ENCODE peak calls at places on chromosome 1, in five cellular contexts. S, R, C, E and O are unnamed samples.

GRCh38 chr1:226403522-226404034 is 4.3 kb downstream of the PARP1 start:
- DNase-seq in C (peak), R (peak), E (peak), S (no peak), O (no peak)

GRCh38 chr1:215277537-215277936 is 195.0 kb downstream of the KCNK2 start:
- DNase-seq in E (no peak), S (no peak), C (peak), R (no peak), O (no peak)

GRCh38 chr1:192668434-192668983 is 32.6 kb downstream of the RGS13 start:
- DNase-seq in S (no peak), C (no peak), E (no peak), R (no peak), O (no peak)

GRCh38 chr1:246178902-246179301 is 328.2 kb downstream of the SMYD3 start:
- DNase-seq in E (no peak), C (no peak), S (no peak), R (no peak), O (no peak)

GRCh38 chr1:25816112-25816718 is 3.5 kb upstream of the MTFR1L start:
- DNase-seq in S (no peak), C (no peak), R (no peak), E (no peak), O (no peak)

GRCh38 chr1:9909222-9910046 is 635 bp downstream of the CTNNBIP1 start:
- DNase-seq in C (peak), R (peak), S (no peak), E (no peak), O (no peak)

GRCh38 chr1:220808501-220809186 is 21.9 kb downstream of the MTARC1 start:
- DNase-seq in R (no peak), S (no peak), E (no peak), C (peak), O (no peak)

GRCh38 chr1:36516372-36517018 is 33.8 kb upstream of the CSF3R start:
- DNase-seq in C (peak), E (peak), S (no peak), R (peak), O (no peak)

GRCh38 chr1:156859523-156860112 is 701 bp upstream of the INSRR start:
- DNase-seq in C (peak), R (peak), E (no peak), S (no peak), O (no peak)

GRCh38 chr1:236065509-236066005 is 667 bp upstream of the NID1 start:
- DNase-seq in C (no peak), R (peak), E (no peak), S (no peak), O (no peak)